ENCODE peak calls at places on chromosome 17, in six cellular contexts. M is cardiac fibroblast, A is IMR-90, F is transverse colon, Y is skeletal muscle cell, T is osteoblast. U is an unnamed sample.

GRCh38 chr17:50469005-50469605 is 425 bp upstream of the CHAD start:
- DNase-seq in M (no peak), A (no peak), F (no peak), Y (no peak), T (peak), U (no peak)

GRCh38 chr17:66682293-66682692 is 152.6 kb upstream of the CACNG5 start:
- DNase-seq in M (no peak), A (no peak), F (no peak), Y (no peak), T (no peak), U (no peak)

GRCh38 chr17:43018008-43018853 is 4.0 kb downstream of the VAT1 start:
- DNase-seq in M (peak), A (no peak), F (no peak), Y (no peak), T (peak), U (no peak)

GRCh38 chr17:7997186-7997585 is 5.2 kb upstream of the GUCY2D start:
- DNase-seq in M (peak), A (peak), F (peak), Y (no peak), T (peak), U (peak)

GRCh38 chr17:288802-289356 is 63.7 kb downstream of the RPH3AL start:
- DNase-seq in M (no peak), A (no peak), F (no peak), Y (no peak), T (peak), U (no peak)

GRCh38 chr17:43171761-43172487 is 910 bp downstream of the NBR1 start:
- DNase-seq in M (peak), A (peak), F (peak), Y (peak), T (peak), U (peak)

GRCh38 chr17:77802811-77803220 is 155.7 kb upstream of the TNRC6C start:
- DNase-seq in M (peak), A (peak), F (no peak), Y (no peak), T (no peak), U (peak)

GRCh38 chr17:81250286-81251090 is 11.4 kb downstream of the NDUFAF8 start:
- DNase-seq in M (no peak), A (no peak), F (no peak), Y (no peak), T (no peak), U (no peak)

GRCh38 chr17:9183297-9183696 is 162.0 kb downstream of the NTN1 start:
- DNase-seq in M (no peak), A (no peak), F (no peak), Y (no peak), T (no peak), U (no peak)

GRCh38 chr17:32495347-32496253 is 8.8 kb downstream of the CDK5R1 start:
- DNase-seq in M (peak), A (peak), F (no peak), Y (no peak), T (peak), U (no peak)

GRCh38 chr17:28416703-28417311 is 10.8 kb upstream of the SLC46A1 start:
- DNase-seq in M (peak), A (peak), F (peak), Y (no peak), T (peak), U (peak)

GRCh38 chr17:8630227-8630801 is at the start of gene MYH10:
- DNase-seq in M (no peak), A (no peak), F (peak), Y (no peak), T (peak), U (no peak)

DNA sequence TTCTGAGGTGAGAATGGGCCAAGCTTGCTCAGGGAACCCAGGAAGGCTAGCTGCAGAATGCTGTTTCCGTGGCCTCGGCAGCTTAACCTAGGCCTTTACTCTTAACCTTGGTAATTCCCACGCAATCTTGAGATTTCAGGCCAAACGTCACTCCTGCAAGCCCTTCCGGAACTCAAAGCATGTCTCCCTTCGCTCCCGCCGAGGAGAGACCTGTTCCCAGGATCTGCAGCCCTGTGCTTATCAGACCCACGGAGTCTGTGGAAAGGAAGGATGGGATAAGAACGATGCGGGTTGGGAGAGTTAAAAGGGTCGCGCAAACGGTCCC is 524 bp upstream of the ZFP3 start:
- DNase-seq in M (no peak), A (no peak), F (no peak), Y (no peak), T (no peak), U (no peak)
- H3K4me3 ChIP-seq in M (peak), A (peak), F (peak), Y (peak), T (peak), U (peak)

GRCh38 chr17:57438031-57438731 is 181.9 kb downstream of the MSI2 start:
- DNase-seq in M (no peak), A (no peak), F (no peak), Y (no peak), T (no peak), U (no peak)
- H3K4me3 ChIP-seq in M (no peak), A (no peak), F (no peak), Y (no peak), T (no peak), U (no peak)

DNA sequence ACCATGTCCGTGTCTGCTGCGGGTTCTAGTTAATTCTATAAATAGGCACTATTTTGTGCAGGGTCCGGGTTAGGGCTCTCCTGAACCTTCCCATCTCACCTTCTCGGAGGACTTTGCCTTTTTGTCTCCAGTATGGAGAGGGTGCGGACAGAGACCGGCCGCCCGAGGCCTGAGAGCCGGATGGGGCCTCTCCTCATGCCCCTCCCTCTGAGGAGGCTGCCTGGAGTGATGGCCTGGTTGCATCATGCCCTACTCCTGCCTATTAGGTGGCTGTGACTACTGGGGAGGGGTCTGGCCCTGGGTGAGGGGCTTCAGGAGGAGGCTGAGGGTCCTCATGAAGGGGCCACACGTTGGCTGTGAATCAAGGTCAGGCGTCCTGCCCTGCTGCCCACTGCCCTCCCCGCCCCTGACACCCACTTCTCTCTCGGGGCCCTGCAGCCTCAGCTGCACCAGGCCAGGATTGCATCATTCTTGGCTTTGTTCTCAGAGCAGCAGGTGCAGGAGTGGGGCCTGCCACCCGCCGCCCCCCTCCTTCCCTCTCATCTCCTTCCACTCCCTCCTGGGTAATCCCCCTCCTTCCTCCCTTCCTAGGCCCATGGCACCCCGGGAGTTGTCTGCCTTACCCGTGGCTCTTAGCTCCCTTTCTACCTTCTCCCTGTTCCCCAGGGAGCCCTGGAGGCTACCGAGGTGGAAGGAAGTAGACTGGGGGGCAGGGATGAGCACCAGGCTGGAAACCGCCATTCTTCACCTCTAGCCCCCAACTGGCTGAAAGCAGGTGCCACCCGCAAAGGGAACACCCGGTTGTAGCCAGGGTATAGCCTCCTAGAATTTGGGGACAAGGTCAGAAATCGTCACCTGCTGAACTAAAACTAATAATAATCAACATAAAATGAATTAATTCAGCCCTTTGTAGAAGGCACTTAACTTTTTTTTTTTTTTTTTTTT is 12.7 kb upstream of the ARHGAP23 start:
- DNase-seq in M (peak), A (peak), F (peak), Y (no peak), T (peak), U (no peak)
- H3K4me3 ChIP-seq in M (peak), A (no peak), F (no peak), Y (peak), T (peak), U (no peak)

DNA sequence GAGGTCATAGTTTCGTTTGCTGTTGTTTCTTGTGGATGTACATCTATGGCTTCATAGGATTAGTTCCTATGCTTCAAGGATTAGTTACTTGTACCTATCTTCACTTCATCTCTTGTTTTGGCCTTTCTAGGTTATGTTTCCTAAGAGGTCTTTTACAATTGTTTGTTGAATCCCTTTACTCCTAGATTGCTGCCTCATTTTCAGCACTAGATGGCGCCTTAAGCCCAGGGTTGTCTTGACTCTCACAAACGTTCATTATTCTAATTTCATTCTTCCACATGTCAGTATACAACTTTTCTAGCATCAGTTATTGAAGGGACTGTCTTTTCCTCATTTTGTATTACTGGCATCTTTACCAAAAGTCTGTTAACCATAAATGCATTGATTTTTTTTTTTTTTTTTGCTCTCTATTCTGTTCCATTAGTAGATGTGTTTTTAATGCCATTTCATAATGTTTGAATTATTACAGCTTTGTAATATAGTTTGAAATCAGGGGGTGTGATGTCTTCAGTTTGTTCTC is 45.0 kb upstream of the NACA2 start:
- DNase-seq in M (peak), A (peak), F (peak), Y (no peak), T (no peak), U (peak)
- H3K4me3 ChIP-seq in M (no peak), A (no peak), F (no peak), Y (no peak), T (no peak), U (no peak)

DNA sequence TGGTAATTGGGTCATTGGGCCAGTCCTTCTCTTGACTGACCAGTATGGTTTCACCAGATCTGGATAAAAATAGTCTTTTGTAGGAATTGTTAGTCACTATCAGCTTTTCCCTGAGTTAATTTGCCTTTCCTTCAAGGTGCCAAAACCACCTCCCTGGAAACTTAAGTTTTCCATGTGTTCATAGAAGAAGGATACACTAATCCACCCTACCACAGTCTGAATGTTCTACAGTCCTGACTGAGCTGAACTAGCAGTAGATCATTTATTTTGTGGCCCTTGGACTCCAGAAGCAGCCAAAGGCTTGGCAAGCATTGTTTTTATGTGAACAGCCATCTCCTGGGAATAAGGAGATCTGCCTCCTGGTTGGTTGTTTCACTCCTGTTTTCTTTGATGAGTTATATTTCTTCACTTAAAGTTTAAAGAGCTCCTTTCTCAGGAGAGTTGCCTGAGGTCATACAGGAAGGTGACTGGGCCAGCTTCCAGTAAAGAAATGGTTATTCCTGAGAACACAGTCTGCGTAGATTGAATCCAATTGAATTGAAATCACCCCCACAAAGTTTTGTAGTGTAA is 634.6 kb upstream of the SOX9 start:
- DNase-seq in M (no peak), A (no peak), F (no peak), Y (peak), T (no peak), U (no peak)
- H3K4me3 ChIP-seq in M (no peak), A (no peak), F (no peak), Y (no peak), T (no peak), U (no peak)

DNA sequence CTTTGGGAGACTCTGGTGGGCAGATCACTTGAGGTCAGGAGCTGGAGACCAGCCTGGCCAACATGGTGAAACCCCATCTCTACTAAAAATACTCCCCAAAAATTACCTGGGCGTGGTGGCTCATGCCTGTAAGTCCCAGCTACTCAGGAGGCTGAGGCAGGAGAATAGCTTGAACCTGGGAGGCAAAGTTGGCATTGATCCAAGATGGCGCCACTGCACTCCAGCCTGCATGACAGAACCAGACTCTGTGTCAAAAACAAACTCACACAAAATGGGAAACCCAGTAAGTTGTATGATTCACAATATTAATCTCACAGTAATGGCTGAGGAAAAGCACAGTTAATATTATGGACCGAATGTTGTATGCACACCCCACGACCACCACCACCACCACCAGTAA is 24.3 kb downstream of the WSB1 start:
- DNase-seq in M (no peak), A (no peak), F (no peak), Y (no peak), T (no peak), U (no peak)
- H3K4me3 ChIP-seq in M (no peak), A (no peak), F (no peak), Y (no peak), T (no peak), U (no peak)

GRCh38 chr17:76641501-76641900 is 2.1 kb downstream of the ST6GALNAC1 start:
- DNase-seq in M (no peak), A (no peak), F (no peak), Y (no peak), T (no peak), U (no peak)
- H3K4me3 ChIP-seq in M (no peak), A (no peak), F (peak), Y (no peak), T (no peak), U (no peak)

DNA sequence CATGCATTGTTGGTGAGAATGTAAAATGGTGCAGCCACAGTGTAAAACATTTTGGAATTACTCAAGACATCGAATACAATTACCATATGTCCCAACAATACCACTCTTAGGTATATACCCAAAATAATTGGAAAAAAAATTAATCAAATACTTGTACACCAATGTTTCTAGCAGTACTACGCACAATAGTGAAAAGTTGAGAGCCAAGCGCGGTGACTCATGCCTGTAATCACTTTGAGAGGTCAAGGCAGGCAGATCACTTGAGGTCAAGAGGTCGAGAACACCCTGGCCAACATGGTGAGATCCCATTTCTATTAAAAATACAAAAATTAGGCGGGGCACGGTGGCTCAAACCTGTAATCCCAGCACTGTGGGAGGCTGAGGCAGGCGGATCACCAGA is 3.5 kb upstream of the MEIOC start:
- DNase-seq in M (no peak), A (no peak), F (no peak), Y (no peak), T (peak), U (no peak)
- H3K4me3 ChIP-seq in M (no peak), A (no peak), F (no peak), Y (no peak), T (no peak), U (no peak)

U was measured in thyroid gland.